ENCODE peak calls at places on chromosomes 3 and 15, in eight cellular contexts. N is ovary, P is spleen, R is neural progenitor cell, A is fibroblast of pulmonary artery, E is H9, L is cardiac fibroblast, H is breast epithelium. M is an unnamed sample.

GRCh38 chr3:90184861-90185260 is 1077.4 kb downstream of the EPHA3 start:
- DNase-seq in P (no peak), N (no peak), L (peak), R (no peak), E (no peak), H (no peak), A (peak), M (no peak)

GRCh38 chr3:101074518-101074917 is 81.3 kb upstream of the ABI3BP start:
- DNase-seq in E (no peak), R (no peak), H (no peak), L (peak), N (no peak), P (no peak), A (peak), M (no peak)

GRCh38 chr3:37590328-37591079 is 271.2 kb upstream of the CTDSPL start:
- DNase-seq in A (peak), H (no peak), E (no peak), L (peak), N (peak), R (no peak), P (peak), M (no peak)

GRCh38 chr3:66139415-66139814 is 81.4 kb upstream of the SLC25A26 start:
- DNase-seq in E (no peak), L (no peak), H (no peak), N (no peak), R (no peak), A (no peak), P (no peak), M (no peak)

GRCh38 chr3:48765376-48765775 is 48.4 kb upstream of the IP6K2 start:
- DNase-seq in H (no peak), R (no peak), P (no peak), N (no peak), A (peak), E (no peak), L (peak), M (no peak)

GRCh38 chr3:8712045-8712870 is 21.3 kb upstream of the CAV3 start:
- DNase-seq in R (no peak), N (no peak), E (no peak), H (no peak), P (peak), L (peak), A (no peak), M (no peak)

GRCh38 chr3:32484437-32484836 is 18.2 kb downstream of the CMTM6 start:
- DNase-seq in N (no peak), A (no peak), L (no peak), E (no peak), P (no peak), H (no peak), R (no peak), M (no peak)

GRCh38 chr15:65655457-65655856 is 33.7 kb downstream of the SLC24A1 start:
- DNase-seq in E (no peak), P (no peak), H (no peak), N (no peak), A (no peak), L (no peak), R (no peak), M (no peak)

GRCh38 chr15:33580526-33580925 is 269.8 kb downstream of the RYR3 start:
- DNase-seq in A (no peak), H (no peak), L (no peak), R (no peak), N (no peak), E (no peak), P (no peak), M (no peak)

GRCh38 chr3:147513785-147514184 is 104.6 kb downstream of the ZIC1 start:
- DNase-seq in H (no peak), A (no peak), N (no peak), L (no peak), E (peak), R (peak), P (no peak), M (no peak)

GRCh38 chr15:101530224-101530958 is 40.9 kb upstream of the PCSK6 start:
- DNase-seq in H (no peak), R (peak), P (no peak), E (no peak), A (no peak), N (no peak), L (no peak), M (no peak)

DNA sequence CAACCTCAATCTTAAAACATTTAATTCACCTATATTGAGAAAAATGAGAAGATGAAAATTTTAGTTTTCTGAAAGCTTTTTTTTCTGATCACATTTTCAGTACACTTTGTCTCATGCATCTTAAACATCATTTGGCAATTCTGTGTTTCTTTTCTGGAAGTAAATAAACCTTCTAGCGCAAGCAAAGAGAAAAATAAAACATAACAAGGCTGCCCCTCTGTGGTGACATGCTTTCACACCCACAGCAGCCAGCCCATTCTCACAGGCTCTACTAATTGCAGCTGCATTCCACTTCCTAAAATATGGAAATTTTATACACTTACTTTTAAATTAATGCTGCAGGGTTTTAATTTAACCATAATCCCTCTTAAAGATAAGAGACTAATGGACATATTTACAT is 90.0 kb downstream of the NEK10 start:
- DNase-seq in R (peak), E (no peak), P (no peak), H (no peak), L (peak), A (peak), N (no peak), M (no peak)
- TF ChIP-seq CTCF in R (peak), E (peak), P (no peak), H (no peak), L (peak), A (peak), N (no peak), M (no peak)

DNA sequence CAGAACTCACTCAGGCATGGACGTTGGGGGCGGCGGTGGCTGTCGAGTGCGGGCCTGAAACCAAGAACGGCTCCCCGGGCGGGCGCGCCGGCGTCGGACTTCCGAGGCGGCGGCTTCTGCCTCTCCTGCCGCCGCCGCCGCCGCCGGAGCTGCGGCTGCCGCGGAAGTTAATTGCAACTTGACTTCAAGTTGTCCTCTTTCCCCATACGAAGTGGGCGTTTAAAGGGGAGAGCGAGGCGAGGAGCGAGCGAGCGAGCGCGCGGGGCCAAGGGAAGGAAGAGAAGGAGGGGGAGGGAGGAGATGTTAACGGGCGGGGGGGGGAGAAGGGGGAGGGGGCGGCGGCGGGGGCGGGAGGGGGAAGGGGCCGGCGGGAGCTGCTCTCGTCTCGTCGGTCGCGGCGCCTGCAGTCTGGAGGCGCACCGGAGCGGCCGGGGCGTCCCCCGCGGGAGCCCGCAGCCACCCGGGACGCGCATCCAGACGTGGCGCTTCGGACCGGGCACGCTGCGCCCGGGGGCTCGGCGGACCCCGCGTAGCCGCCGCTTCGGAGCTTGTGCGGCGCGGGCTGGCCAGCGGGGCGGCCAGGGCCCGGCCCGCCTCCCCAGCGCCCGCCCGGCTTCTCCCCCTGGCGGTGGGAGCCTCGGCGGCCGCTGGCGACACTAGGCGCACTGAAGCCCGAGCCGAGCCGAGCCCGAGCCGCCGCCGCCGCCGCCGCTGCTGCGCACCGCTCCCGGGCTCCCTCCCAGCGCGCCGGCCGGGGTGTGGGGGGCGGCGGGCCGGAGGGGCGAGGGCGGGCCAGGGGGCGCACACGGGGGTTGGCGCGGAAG is 19.7 kb upstream of the SATB1 start:
- DNase-seq in P (peak), E (peak), L (peak), N (peak), R (peak), H (peak), A (peak), M (peak)
- TF ChIP-seq CTCF in P (no peak), E (no peak), L (peak), N (peak), R (peak), H (no peak), A (peak), M (no peak)

DNA sequence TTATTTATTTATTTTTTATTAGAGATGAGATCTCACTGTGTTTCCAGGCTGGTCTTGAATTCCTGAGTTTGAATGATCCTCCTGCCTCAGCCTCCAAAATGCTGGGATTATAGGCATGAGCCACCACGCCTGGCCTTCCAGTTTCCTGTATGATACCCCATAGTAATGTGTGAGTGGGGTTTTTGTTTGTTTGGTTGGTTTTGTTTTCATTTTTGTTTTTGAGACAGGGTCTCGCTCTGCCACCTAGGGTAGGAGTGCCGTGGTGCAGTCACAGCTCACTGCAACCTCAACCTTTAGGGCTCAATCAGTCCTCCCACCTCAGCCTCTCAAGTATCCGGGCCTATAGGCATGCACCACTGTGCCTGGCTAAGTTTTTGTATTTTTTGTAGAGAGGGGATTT is 30.9 kb downstream of the GOLM2 start:
- DNase-seq in L (no peak), N (no peak), H (no peak), P (no peak), A (no peak), R (no peak), E (no peak), M (no peak)
- TF ChIP-seq CTCF in L (no peak), N (no peak), H (no peak), P (no peak), A (no peak), R (peak), E (peak), M (no peak)

DNA sequence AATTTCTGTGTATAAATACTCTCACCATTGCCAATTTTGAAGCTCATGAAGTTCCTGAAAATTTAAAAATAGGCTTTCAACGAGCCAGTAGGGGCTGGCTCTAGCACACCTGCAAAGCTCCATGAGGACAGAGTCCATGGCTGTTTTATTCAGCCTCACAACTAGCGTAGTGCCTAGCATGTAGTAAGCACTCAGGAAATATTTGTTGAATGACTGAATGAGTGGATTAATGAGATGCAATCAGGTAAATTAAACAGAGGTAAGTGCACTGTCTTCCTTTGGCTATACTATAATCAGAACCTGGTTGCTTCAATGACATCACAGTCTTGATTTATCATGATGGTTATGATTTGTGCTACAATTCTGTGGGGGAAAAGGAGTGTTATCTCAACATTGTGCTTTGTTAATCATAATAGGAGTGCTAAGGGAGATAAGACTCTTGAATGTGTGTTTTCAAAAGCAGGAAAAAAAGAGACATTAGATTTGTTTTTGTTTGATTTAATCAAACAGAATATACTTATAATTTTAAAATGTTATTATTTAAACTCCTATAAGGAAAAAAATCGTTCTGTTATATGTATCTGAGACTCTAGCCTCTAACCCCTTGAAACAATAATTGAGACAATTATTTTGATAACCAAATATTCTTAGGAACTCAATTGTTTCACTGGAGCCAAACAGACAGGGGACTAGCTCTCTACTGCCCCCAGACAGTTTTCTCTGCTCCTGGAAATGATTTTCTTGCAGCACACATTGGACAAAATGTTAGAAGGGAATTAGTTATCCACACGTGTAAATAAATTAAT is 171.7 kb upstream of the ATP11B start:
- DNase-seq in R (peak), A (no peak), L (no peak), E (no peak), H (no peak), N (no peak), P (no peak), M (no peak)
- TF ChIP-seq CTCF in R (peak), A (peak), L (no peak), E (peak), H (no peak), N (no peak), P (no peak), M (no peak)

GRCh38 chr15:39125904-39126303 is 455.0 kb upstream of the THBS1 start:
- DNase-seq in E (peak), P (no peak), H (no peak), L (peak), R (peak), A (peak), N (no peak), M (peak)
- TF ChIP-seq CTCF in E (peak), P (no peak), H (peak), L (peak), R (peak), A (peak), N (no peak), M (peak)

DNA sequence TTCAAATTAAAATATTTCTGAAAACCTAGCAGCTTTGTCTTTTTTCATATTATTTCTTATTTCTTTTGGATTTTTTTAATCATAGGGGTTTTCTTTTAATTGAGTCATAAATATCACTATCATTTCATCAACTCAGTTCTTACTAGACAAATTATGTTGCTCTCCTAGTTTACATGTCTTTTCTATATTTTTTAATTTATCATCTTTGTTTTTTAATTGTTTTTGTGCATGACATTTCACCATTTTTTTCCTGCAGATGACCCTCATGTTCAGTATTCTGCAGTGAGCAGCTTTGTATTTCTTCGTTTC is 89.9 kb downstream of the RASA2 start:
- DNase-seq in L (no peak), E (no peak), H (no peak), N (no peak), R (no peak), P (no peak), A (no peak), M (no peak)
- TF ChIP-seq CTCF in L (no peak), E (no peak), H (no peak), N (no peak), R (no peak), P (no peak), A (no peak), M (no peak)